ENCODE peak calls at places on chromosome 7, in seven cellular contexts. One of them, this sample, is unnamed.

GRCh38 chr7:129781128-129781855 is 169.8 kb downstream of the NRF1 start:
- DNase-seq in Panc1: no peak
- DNase-seq in neural crest cell: no peak
- DNase-seq in mucosa of descending colon: peak
- DNase-seq in GM13976: no peak
- DNase-seq in hepatocyte: no peak
- DNase-seq in lung: no peak
- DNase-seq in this sample: peak

GRCh38 chr7:44563171-44563679 is 10.5 kb downstream of the DDX56 start:
- DNase-seq in Panc1: no peak
- DNase-seq in neural crest cell: no peak
- DNase-seq in mucosa of descending colon: no peak
- DNase-seq in GM13976: no peak
- DNase-seq in hepatocyte: no peak
- DNase-seq in lung: no peak
- DNase-seq in this sample: no peak

GRCh38 chr7:54802841-54803240 is 43.8 kb upstream of the SEC61G start:
- DNase-seq in Panc1: no peak
- DNase-seq in neural crest cell: no peak
- DNase-seq in mucosa of descending colon: no peak
- DNase-seq in GM13976: no peak
- DNase-seq in hepatocyte: no peak
- DNase-seq in lung: no peak
- DNase-seq in this sample: no peak

GRCh38 chr7:115350764-115351163 is 428.9 kb downstream of the MDFIC start:
- DNase-seq in Panc1: no peak
- DNase-seq in neural crest cell: no peak
- DNase-seq in mucosa of descending colon: no peak
- DNase-seq in GM13976: no peak
- DNase-seq in hepatocyte: no peak
- DNase-seq in lung: no peak
- DNase-seq in this sample: no peak

GRCh38 chr7:140159487-140159886 is 17.3 kb downstream of the KDM7A start:
- DNase-seq in Panc1: no peak
- DNase-seq in neural crest cell: no peak
- DNase-seq in mucosa of descending colon: no peak
- DNase-seq in GM13976: no peak
- DNase-seq in hepatocyte: no peak
- DNase-seq in lung: no peak
- DNase-seq in this sample: no peak

GRCh38 chr7:114086491-114086905 is 167.7 kb upstream of the PPP1R3A start:
- DNase-seq in Panc1: no peak
- DNase-seq in neural crest cell: peak
- DNase-seq in mucosa of descending colon: peak
- DNase-seq in GM13976: peak
- DNase-seq in hepatocyte: peak
- DNase-seq in lung: no peak
- DNase-seq in this sample: peak

GRCh38 chr7:97871659-97872024 is 566 bp downstream of the ASNS start:
- DNase-seq in Panc1: no peak
- DNase-seq in neural crest cell: no peak
- DNase-seq in mucosa of descending colon: no peak
- DNase-seq in GM13976: no peak
- DNase-seq in hepatocyte: no peak
- DNase-seq in lung: no peak
- DNase-seq in this sample: peak

GRCh38 chr7:23893942-23894890 is 184.2 kb downstream of the STK31 start:
- DNase-seq in Panc1: no peak
- DNase-seq in neural crest cell: no peak
- DNase-seq in mucosa of descending colon: no peak
- DNase-seq in GM13976: no peak
- DNase-seq in hepatocyte: no peak
- DNase-seq in lung: no peak
- DNase-seq in this sample: no peak

GRCh38 chr7:106772655-106773108 is 92.4 kb upstream of the PIK3CG start:
- DNase-seq in Panc1: no peak
- DNase-seq in neural crest cell: no peak
- DNase-seq in mucosa of descending colon: no peak
- DNase-seq in GM13976: no peak
- DNase-seq in hepatocyte: no peak
- DNase-seq in lung: no peak
- DNase-seq in this sample: no peak

GRCh38 chr7:44059219-44060090 is 5.9 kb downstream of the PGAM2 start:
- DNase-seq in Panc1: no peak
- DNase-seq in neural crest cell: no peak
- DNase-seq in mucosa of descending colon: peak
- DNase-seq in GM13976: peak
- DNase-seq in hepatocyte: no peak
- DNase-seq in lung: no peak
- DNase-seq in this sample: peak

GRCh38 chr7:139943391-139943790 is 114.3 kb downstream of the TBXAS1 start:
- DNase-seq in Panc1: no peak
- DNase-seq in neural crest cell: no peak
- DNase-seq in mucosa of descending colon: no peak
- DNase-seq in GM13976: no peak
- DNase-seq in hepatocyte: no peak
- DNase-seq in lung: no peak
- DNase-seq in this sample: no peak

GRCh38 chr7:543790-544527 is 24.3 kb upstream of the PDGFA start:
- DNase-seq in Panc1: no peak
- DNase-seq in neural crest cell: no peak
- DNase-seq in mucosa of descending colon: peak
- DNase-seq in GM13976: no peak
- DNase-seq in hepatocyte: no peak
- DNase-seq in lung: no peak
- DNase-seq in this sample: no peak

GRCh38 chr7:155300641-155301452 is 3.2 kb downstream of the INSIG1 start:
- DNase-seq in Panc1: no peak
- DNase-seq in neural crest cell: no peak
- DNase-seq in mucosa of descending colon: no peak
- DNase-seq in GM13976: no peak
- DNase-seq in hepatocyte: no peak
- DNase-seq in lung: no peak
- DNase-seq in this sample: no peak

GRCh38 chr7:128021361-128021760 is 9.9 kb downstream of the LRRC4 start:
- DNase-seq in Panc1: no peak
- DNase-seq in neural crest cell: no peak
- DNase-seq in mucosa of descending colon: no peak
- DNase-seq in GM13976: no peak
- DNase-seq in hepatocyte: peak
- DNase-seq in lung: no peak
- DNase-seq in this sample: no peak

GRCh38 chr7:98166668-98166970 is 44.6 kb upstream of the BHLHA15 start:
- DNase-seq in Panc1: no peak
- DNase-seq in neural crest cell: no peak
- DNase-seq in mucosa of descending colon: no peak
- DNase-seq in GM13976: no peak
- DNase-seq in hepatocyte: no peak
- DNase-seq in lung: no peak
- DNase-seq in this sample: no peak

GRCh38 chr7:50718876-50719275 is 63.8 kb downstream of the GRB10 start:
- DNase-seq in Panc1: no peak
- DNase-seq in neural crest cell: no peak
- DNase-seq in mucosa of descending colon: no peak
- DNase-seq in GM13976: no peak
- DNase-seq in hepatocyte: no peak
- DNase-seq in lung: no peak
- DNase-seq in this sample: no peak

GRCh38 chr7:32150039-32150438 is 79.8 kb upstream of the PDE1C start:
- DNase-seq in Panc1: no peak
- DNase-seq in neural crest cell: no peak
- DNase-seq in mucosa of descending colon: no peak
- DNase-seq in GM13976: no peak
- DNase-seq in hepatocyte: no peak
- DNase-seq in lung: no peak
- DNase-seq in this sample: no peak

GRCh38 chr7:156975620-156976019 is 26.1 kb downstream of the NOM1 start:
- DNase-seq in Panc1: no peak
- DNase-seq in neural crest cell: no peak
- DNase-seq in mucosa of descending colon: no peak
- DNase-seq in GM13976: no peak
- DNase-seq in hepatocyte: no peak
- DNase-seq in lung: no peak
- DNase-seq in this sample: no peak

GRCh38 chr7:157780312-157780711 is 443.5 kb downstream of the DNAJB6 start:
- DNase-seq in Panc1: no peak
- DNase-seq in neural crest cell: no peak
- DNase-seq in mucosa of descending colon: no peak
- DNase-seq in GM13976: no peak
- DNase-seq in hepatocyte: no peak
- DNase-seq in lung: no peak
- DNase-seq in this sample: no peak

GRCh38 chr7:3695602-3696001 is 394.6 kb downstream of the SDK1 start:
- DNase-seq in Panc1: no peak
- DNase-seq in neural crest cell: no peak
- DNase-seq in mucosa of descending colon: no peak
- DNase-seq in GM13976: no peak
- DNase-seq in hepatocyte: no peak
- DNase-seq in lung: no peak
- DNase-seq in this sample: no peak
- TF ChIP-seq CTCF in Panc1: peak
- TF ChIP-seq CTCF in neural crest cell: no peak
- TF ChIP-seq CTCF in mucosa of descending colon: no peak
- TF ChIP-seq CTCF in GM13976: no peak
- TF ChIP-seq CTCF in hepatocyte: no peak
- TF ChIP-seq CTCF in lung: no peak
- TF ChIP-seq CTCF in this sample: no peak

GRCh38 chr7:105643384-105643783 is 62.1 kb upstream of the EFCAB10 start:
- DNase-seq in Panc1: no peak
- DNase-seq in neural crest cell: peak
- DNase-seq in mucosa of descending colon: no peak
- DNase-seq in GM13976: no peak
- DNase-seq in hepatocyte: no peak
- DNase-seq in lung: no peak
- DNase-seq in this sample: no peak
- TF ChIP-seq CTCF in Panc1: no peak
- TF ChIP-seq CTCF in neural crest cell: no peak
- TF ChIP-seq CTCF in mucosa of descending colon: no peak
- TF ChIP-seq CTCF in GM13976: no peak
- TF ChIP-seq CTCF in hepatocyte: no peak
- TF ChIP-seq CTCF in lung: no peak
- TF ChIP-seq CTCF in this sample: no peak

DNA sequence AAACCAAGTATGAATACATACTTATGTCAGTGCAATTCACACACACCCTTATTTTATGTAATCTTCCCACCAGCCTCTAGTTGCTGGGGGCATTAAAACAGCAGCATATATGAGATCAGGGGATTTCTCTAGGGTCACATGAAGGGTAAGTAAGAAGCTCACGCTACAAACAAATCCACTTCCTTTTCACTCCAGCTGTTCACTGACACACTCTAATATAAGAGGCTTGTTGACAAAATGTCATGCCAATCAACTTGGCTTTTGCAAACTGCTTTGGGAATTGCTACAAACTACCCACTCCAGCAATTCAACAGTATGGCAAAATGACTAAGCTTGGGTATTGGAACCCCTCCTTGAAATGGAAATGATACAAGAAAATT is 10.3 kb downstream of the FAM3C start:
- DNase-seq in Panc1: no peak
- DNase-seq in neural crest cell: no peak
- DNase-seq in mucosa of descending colon: no peak
- DNase-seq in GM13976: peak
- DNase-seq in hepatocyte: no peak
- DNase-seq in lung: no peak
- DNase-seq in this sample: peak
- TF ChIP-seq CTCF in Panc1: no peak
- TF ChIP-seq CTCF in neural crest cell: no peak
- TF ChIP-seq CTCF in mucosa of descending colon: no peak
- TF ChIP-seq CTCF in GM13976: no peak
- TF ChIP-seq CTCF in hepatocyte: no peak
- TF ChIP-seq CTCF in lung: no peak
- TF ChIP-seq CTCF in this sample: no peak

GRCh38 chr7:65037740-65038678 is 31.5 kb upstream of the ERV3-1 start:
- DNase-seq in Panc1: peak
- DNase-seq in neural crest cell: peak
- DNase-seq in mucosa of descending colon: peak
- DNase-seq in GM13976: peak
- DNase-seq in hepatocyte: peak
- DNase-seq in lung: peak
- DNase-seq in this sample: peak
- TF ChIP-seq CTCF in Panc1: no peak
- TF ChIP-seq CTCF in neural crest cell: peak
- TF ChIP-seq CTCF in mucosa of descending colon: no peak
- TF ChIP-seq CTCF in GM13976: no peak
- TF ChIP-seq CTCF in hepatocyte: peak
- TF ChIP-seq CTCF in lung: no peak
- TF ChIP-seq CTCF in this sample: no peak

GRCh38 chr7:148296994-148297644 is 293.4 kb upstream of the C7orf33 start:
- DNase-seq in Panc1: no peak
- DNase-seq in neural crest cell: no peak
- DNase-seq in mucosa of descending colon: no peak
- DNase-seq in GM13976: no peak
- DNase-seq in hepatocyte: no peak
- DNase-seq in lung: no peak
- DNase-seq in this sample: no peak
- TF ChIP-seq CTCF in Panc1: peak
- TF ChIP-seq CTCF in neural crest cell: peak
- TF ChIP-seq CTCF in mucosa of descending colon: no peak
- TF ChIP-seq CTCF in GM13976: no peak
- TF ChIP-seq CTCF in hepatocyte: no peak
- TF ChIP-seq CTCF in lung: no peak
- TF ChIP-seq CTCF in this sample: no peak

GRCh38 chr7:27640914-27641570 is 21.6 kb downstream of the HIBADH start:
- DNase-seq in Panc1: no peak
- DNase-seq in neural crest cell: no peak
- DNase-seq in mucosa of descending colon: no peak
- DNase-seq in GM13976: no peak
- DNase-seq in hepatocyte: no peak
- DNase-seq in lung: no peak
- DNase-seq in this sample: no peak
- TF ChIP-seq CTCF in Panc1: no peak
- TF ChIP-seq CTCF in neural crest cell: no peak
- TF ChIP-seq CTCF in mucosa of descending colon: no peak
- TF ChIP-seq CTCF in GM13976: no peak
- TF ChIP-seq CTCF in hepatocyte: no peak
- TF ChIP-seq CTCF in lung: no peak
- TF ChIP-seq CTCF in this sample: no peak

DNA sequence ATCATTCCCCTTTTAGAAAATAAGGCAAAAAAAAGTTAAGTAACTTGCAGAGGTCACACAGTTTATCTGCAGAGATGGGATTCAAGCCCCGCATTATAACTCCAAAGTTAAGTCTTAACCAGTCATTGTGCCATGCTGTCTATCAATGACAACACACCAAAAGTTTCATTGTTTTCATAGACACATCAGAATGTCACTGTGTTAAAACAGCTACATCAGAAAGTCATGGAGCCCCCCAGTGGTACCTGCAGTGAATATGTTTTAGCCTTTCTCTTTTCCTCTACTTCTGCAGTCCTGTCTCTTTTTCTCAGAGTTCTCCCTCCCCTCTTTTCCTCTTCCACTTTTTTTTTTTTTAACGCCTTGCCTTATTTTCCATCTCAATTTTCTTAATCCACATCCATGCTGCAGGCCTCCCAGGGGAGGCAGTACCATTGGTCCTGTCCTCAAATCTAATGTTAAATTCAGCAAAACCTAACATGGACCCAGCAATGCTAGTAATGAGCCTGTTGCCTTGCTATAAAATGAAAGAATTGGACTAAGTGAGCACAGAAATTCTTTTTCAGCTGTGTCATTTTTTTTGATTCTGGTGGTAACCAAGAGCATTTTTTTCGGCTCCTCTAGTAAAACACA is 3.8 kb upstream of the NRCAM start:
- DNase-seq in Panc1: no peak
- DNase-seq in neural crest cell: no peak
- DNase-seq in mucosa of descending colon: no peak
- DNase-seq in GM13976: peak
- DNase-seq in hepatocyte: peak
- DNase-seq in lung: no peak
- DNase-seq in this sample: peak
- TF ChIP-seq CTCF in Panc1: peak
- TF ChIP-seq CTCF in neural crest cell: peak
- TF ChIP-seq CTCF in mucosa of descending colon: no peak
- TF ChIP-seq CTCF in GM13976: peak
- TF ChIP-seq CTCF in hepatocyte: peak
- TF ChIP-seq CTCF in lung: no peak
- TF ChIP-seq CTCF in this sample: peak

This sample was measured in GM20000.